ENCODE peak calls at places on chromosomes 5 and 9, in four cellular contexts. N is adipocyte, J is EL, H is coronary artery. R is an unnamed sample.

GRCh38 chr5:178388381-178389030 is 155.9 kb upstream of the PHYKPL start:
- DNase-seq in H (peak; percentile 72), J (no peak), N (no peak), R (no peak)

GRCh38 chr9:36728651-36729520 is 156.2 kb downstream of the MELK start:
- DNase-seq in H (no peak), N (peak; percentile 79), J (peak; percentile 70), R (peak; percentile 93)

GRCh38 chr5:85621668-85622067 is 996.1 kb upstream of the COX7C start:
- DNase-seq in J (no peak), N (no peak), H (no peak), R (no peak)

GRCh38 chr9:134922066-134922931 is 4.6 kb upstream of the FCN1 start:
- DNase-seq in N (no peak), J (no peak), H (peak; percentile 72), R (peak; percentile 25)

GRCh38 chr9:33649463-33649862 is 125.4 kb downstream of the ANKRD18B start:
- DNase-seq in J (no peak), H (no peak), N (no peak), R (no peak)

GRCh38 chr5:108911055-108911454 is 163.4 kb downstream of the FER start:
- DNase-seq in J (no peak), N (no peak), H (no peak), R (no peak)

GRCh38 chr5:31478901-31479300 is 53.0 kb downstream of the DROSHA start:
- DNase-seq in J (peak; percentile 23), N (peak; percentile 56), H (no peak), R (no peak)

GRCh38 chr5:54610197-54610898 is 92.8 kb downstream of the SNX18 start:
- DNase-seq in J (peak; percentile 43), H (no peak), N (no peak), R (no peak)

GRCh38 chr9:655875-656274 is 185.6 kb upstream of the DMRT1 start:
- DNase-seq in J (no peak), N (no peak), H (peak; percentile 90), R (peak; percentile 41)

GRCh38 chr5:67377651-67378050 is 181.1 kb upstream of the CD180 start:
- DNase-seq in H (no peak), N (no peak), J (no peak), R (no peak)

GRCh38 chr9:127975376-127976315 is 5.1 kb downstream of the EEIG1 start:
- DNase-seq in J (no peak), N (no peak), H (peak; percentile 67), R (no peak)

GRCh38 chr9:137168907-137169763 is 716 bp downstream of the LRRC26 start:
- DNase-seq in J (peak; percentile 48), N (peak; percentile 48), H (no peak), R (peak; percentile 58)

GRCh38 chr9:89661956-89662717 is 57.3 kb downstream of the GADD45G start:
- DNase-seq in J (peak; percentile 78), N (peak; percentile 79), H (peak; percentile 97), R (peak; percentile 99)